ENCODE peak calls at places on chromosomes 2 and 18, in five cellular contexts. One of them, this sample, is unnamed. For H3K4me1, the result is how much of the 10 kb centered on the place peaks cover.

GRCh38 chr2:166184789-166185188 is 57.0 kb upstream of the SCN1A start:
- DNase-seq in MM.1S: no peak
- DNase-seq in fibroblast of lung: no peak
- DNase-seq in mesenchymal stem cell: no peak
- DNase-seq in spleen: no peak
- DNase-seq in this sample: no peak

GRCh38 chr2:48131503-48132293 is 225.4 kb upstream of the FBXO11 start:
- DNase-seq in MM.1S: no peak
- DNase-seq in fibroblast of lung: peak
- DNase-seq in mesenchymal stem cell: peak
- DNase-seq in spleen: no peak
- DNase-seq in this sample: no peak

GRCh38 chr18:26495267-26495666 is 53.1 kb downstream of the KCTD1 start:
- DNase-seq in MM.1S: no peak
- DNase-seq in fibroblast of lung: no peak
- DNase-seq in mesenchymal stem cell: no peak
- DNase-seq in spleen: no peak
- DNase-seq in this sample: no peak

GRCh38 chr2:36360063-36360462 is 4.5 kb downstream of the CRIM1 start:
- DNase-seq in MM.1S: no peak
- DNase-seq in fibroblast of lung: no peak
- DNase-seq in mesenchymal stem cell: no peak
- DNase-seq in spleen: no peak
- DNase-seq in this sample: no peak

GRCh38 chr18:29060349-29060748 is 883.4 kb upstream of the CDH2 start:
- DNase-seq in MM.1S: no peak
- DNase-seq in fibroblast of lung: no peak
- DNase-seq in mesenchymal stem cell: no peak
- DNase-seq in spleen: no peak
- DNase-seq in this sample: no peak

GRCh38 chr2:168392031-168392430 is 64.0 kb upstream of the CERS6 start:
- DNase-seq in MM.1S: no peak
- DNase-seq in fibroblast of lung: peak
- DNase-seq in mesenchymal stem cell: no peak
- DNase-seq in spleen: no peak
- DNase-seq in this sample: no peak

GRCh38 chr2:177239934-177240600 is 24.5 kb downstream of the NFE2L2 start:
- DNase-seq in MM.1S: no peak
- DNase-seq in fibroblast of lung: peak
- DNase-seq in mesenchymal stem cell: peak
- DNase-seq in spleen: no peak
- DNase-seq in this sample: no peak

GRCh38 chr2:151632993-151633592 is 101.2 kb downstream of the NEB start:
- DNase-seq in MM.1S: peak
- DNase-seq in fibroblast of lung: peak
- DNase-seq in mesenchymal stem cell: peak
- DNase-seq in spleen: no peak
- DNase-seq in this sample: peak

GRCh38 chr2:222656544-222657446 is 903 bp upstream of the FARSB start:
- DNase-seq in MM.1S: no peak
- DNase-seq in fibroblast of lung: no peak
- DNase-seq in mesenchymal stem cell: no peak
- DNase-seq in spleen: no peak
- DNase-seq in this sample: no peak

GRCh38 chr2:127085260-127085666 is 21.7 kb downstream of the BIN1 start:
- DNase-seq in MM.1S: no peak
- DNase-seq in fibroblast of lung: no peak
- DNase-seq in mesenchymal stem cell: peak
- DNase-seq in spleen: no peak
- DNase-seq in this sample: peak

GRCh38 chr2:143513081-143513480 is 383.9 kb downstream of the ARHGAP15 start:
- DNase-seq in MM.1S: no peak
- DNase-seq in fibroblast of lung: peak
- DNase-seq in mesenchymal stem cell: peak
- DNase-seq in spleen: no peak
- DNase-seq in this sample: no peak

GRCh38 chr2:230900336-230900995 is 24.6 kb downstream of the GPR55 start:
- DNase-seq in MM.1S: no peak
- DNase-seq in fibroblast of lung: no peak
- DNase-seq in mesenchymal stem cell: no peak
- DNase-seq in spleen: peak
- DNase-seq in this sample: no peak

GRCh38 chr2:138125306-138125900 is 161.1 kb downstream of the HNMT start:
- DNase-seq in MM.1S: no peak
- DNase-seq in fibroblast of lung: no peak
- DNase-seq in mesenchymal stem cell: no peak
- DNase-seq in spleen: no peak
- DNase-seq in this sample: no peak

GRCh38 chr2:181683518-181684453 is 3.5 kb upstream of the NEUROD1 start:
- DNase-seq in MM.1S: peak
- DNase-seq in fibroblast of lung: no peak
- DNase-seq in mesenchymal stem cell: peak
- DNase-seq in spleen: no peak
- DNase-seq in this sample: peak

GRCh38 chr2:29485631-29486030 is 370.4 kb downstream of the CLIP4 start:
- DNase-seq in MM.1S: no peak
- DNase-seq in fibroblast of lung: no peak
- DNase-seq in mesenchymal stem cell: no peak
- DNase-seq in spleen: no peak
- DNase-seq in this sample: no peak

GRCh38 chr2:10269711-10270610 is 32.7 kb upstream of the HPCAL1 start:
- DNase-seq in MM.1S: no peak
- DNase-seq in fibroblast of lung: no peak
- DNase-seq in mesenchymal stem cell: no peak
- DNase-seq in spleen: peak
- DNase-seq in this sample: no peak

GRCh38 chr18:79919089-79919488 is 32.4 kb downstream of the SLC66A2 start:
- DNase-seq in MM.1S: no peak
- DNase-seq in fibroblast of lung: no peak
- DNase-seq in mesenchymal stem cell: no peak
- DNase-seq in spleen: peak
- DNase-seq in this sample: peak

GRCh38 chr2:64679673-64680425 is 26.1 kb upstream of the SERTAD2 start:
- DNase-seq in MM.1S: no peak
- DNase-seq in fibroblast of lung: no peak
- DNase-seq in mesenchymal stem cell: no peak
- DNase-seq in spleen: no peak
- DNase-seq in this sample: no peak

GRCh38 chr18:73079920-73080319 is 212.1 kb upstream of the NETO1 start:
- DNase-seq in MM.1S: no peak
- DNase-seq in fibroblast of lung: no peak
- DNase-seq in mesenchymal stem cell: no peak
- DNase-seq in spleen: no peak
- DNase-seq in this sample: no peak

GRCh38 chr2:39947294-39948015 is 168.4 kb upstream of the THUMPD2 start:
- DNase-seq in MM.1S: no peak
- DNase-seq in fibroblast of lung: no peak
- DNase-seq in mesenchymal stem cell: no peak
- DNase-seq in spleen: no peak
- DNase-seq in this sample: no peak

GRCh38 chr18:77086656-77087390 is 45.8 kb downstream of the MBP start:
- DNase-seq in MM.1S: no peak
- DNase-seq in fibroblast of lung: peak
- DNase-seq in mesenchymal stem cell: peak
- DNase-seq in spleen: peak
- DNase-seq in this sample: no peak

GRCh38 chr2:129396980-129397599 is 582.4 kb upstream of the RAB6C start:
- DNase-seq in MM.1S: peak
- DNase-seq in fibroblast of lung: peak
- DNase-seq in mesenchymal stem cell: peak
- DNase-seq in spleen: peak
- DNase-seq in this sample: no peak

GRCh38 chr18:57659463-57660102 is 37.9 kb upstream of the NARS1 start:
- DNase-seq in MM.1S: no peak
- DNase-seq in fibroblast of lung: peak
- DNase-seq in mesenchymal stem cell: peak
- DNase-seq in spleen: no peak
- DNase-seq in this sample: no peak

GRCh38 chr2:30351087-30351486 is 96.0 kb upstream of the LCLAT1 start:
- DNase-seq in MM.1S: no peak
- DNase-seq in fibroblast of lung: no peak
- DNase-seq in mesenchymal stem cell: no peak
- DNase-seq in spleen: no peak
- DNase-seq in this sample: no peak

GRCh38 chr2:151007365-151007764 is 254.3 kb downstream of the RBM43 start:
- DNase-seq in MM.1S: no peak
- DNase-seq in fibroblast of lung: peak
- DNase-seq in mesenchymal stem cell: no peak
- DNase-seq in spleen: no peak
- DNase-seq in this sample: no peak

GRCh38 chr2:102119255-102119654 is 23.3 kb upstream of the IL1R1 start:
- DNase-seq in MM.1S: no peak
- DNase-seq in fibroblast of lung: no peak
- DNase-seq in mesenchymal stem cell: no peak
- DNase-seq in spleen: no peak
- DNase-seq in this sample: no peak

GRCh38 chr2:203808041-203808750 is 59.4 kb upstream of the CTLA4 start:
- DNase-seq in MM.1S: no peak
- DNase-seq in fibroblast of lung: peak
- DNase-seq in mesenchymal stem cell: peak
- DNase-seq in spleen: no peak
- DNase-seq in this sample: peak

GRCh38 chr18:52340466-52341378 is 725 bp downstream of the DCC start:
- DNase-seq in MM.1S: no peak
- DNase-seq in fibroblast of lung: peak
- DNase-seq in mesenchymal stem cell: no peak
- DNase-seq in spleen: no peak
- DNase-seq in this sample: no peak

GRCh38 chr2:206160124-206160806 is 570 bp downstream of the EEF1B2 start:
- DNase-seq in MM.1S: peak
- DNase-seq in fibroblast of lung: peak
- DNase-seq in mesenchymal stem cell: no peak
- DNase-seq in spleen: peak
- DNase-seq in this sample: no peak

GRCh38 chr2:75521225-75521872 is 39.4 kb downstream of the EVA1A start:
- DNase-seq in MM.1S: no peak
- DNase-seq in fibroblast of lung: no peak
- DNase-seq in mesenchymal stem cell: no peak
- DNase-seq in spleen: no peak
- DNase-seq in this sample: no peak
- H3K4me1 ChIP-seq in MM.1S: under half
- H3K4me1 ChIP-seq in fibroblast of lung: under half
- H3K4me1 ChIP-seq in mesenchymal stem cell: under half
- H3K4me1 ChIP-seq in spleen: under half
- H3K4me1 ChIP-seq in this sample: under half

GRCh38 chr2:18926633-18927524 is 337.5 kb upstream of the NT5C1B start:
- DNase-seq in MM.1S: peak
- DNase-seq in fibroblast of lung: no peak
- DNase-seq in mesenchymal stem cell: no peak
- DNase-seq in spleen: no peak
- DNase-seq in this sample: no peak

GRCh38 chr2:18927525-18928232 is 338.3 kb upstream of the NT5C1B start:
- DNase-seq in MM.1S: no peak
- DNase-seq in fibroblast of lung: no peak
- DNase-seq in mesenchymal stem cell: no peak
- DNase-seq in spleen: no peak
- DNase-seq in this sample: no peak

GRCh38 chr2:18930977-18931376 is 341.6 kb upstream of the NT5C1B start:
- DNase-seq in MM.1S: no peak
- DNase-seq in fibroblast of lung: peak
- DNase-seq in mesenchymal stem cell: no peak
- DNase-seq in spleen: no peak
- DNase-seq in this sample: no peak

GRCh38 chr2:18922276-18922675 is 332.9 kb upstream of the NT5C1B start:
- DNase-seq in MM.1S: no peak
- DNase-seq in fibroblast of lung: no peak
- DNase-seq in mesenchymal stem cell: no peak
- DNase-seq in spleen: no peak
- DNase-seq in this sample: no peak

GRCh38 chr2:18924905-18925691 is 335.7 kb upstream of the NT5C1B start:
- DNase-seq in MM.1S: no peak
- DNase-seq in fibroblast of lung: peak
- DNase-seq in mesenchymal stem cell: peak
- DNase-seq in spleen: no peak
- DNase-seq in this sample: no peak
- H3K27ac ChIP-seq in MM.1S: no peak
- H3K27ac ChIP-seq in fibroblast of lung: peak
- H3K27ac ChIP-seq in mesenchymal stem cell: no peak
- H3K27ac ChIP-seq in spleen: no peak
- H3K27ac ChIP-seq in this sample: peak

GRCh38 chr2:68372435-68372834 is 7.4 kb downstream of the PLEK start:
- DNase-seq in MM.1S: no peak
- DNase-seq in fibroblast of lung: no peak
- DNase-seq in mesenchymal stem cell: no peak
- DNase-seq in spleen: no peak
- DNase-seq in this sample: no peak
- H3K4me1 ChIP-seq in MM.1S: under half
- H3K4me1 ChIP-seq in fibroblast of lung: under half
- H3K4me1 ChIP-seq in mesenchymal stem cell: under half
- H3K4me1 ChIP-seq in spleen: half or more
- H3K4me1 ChIP-seq in this sample: under half

GRCh38 chr2:202643012-202643858 is 8.5 kb downstream of the FAM117B start:
- DNase-seq in MM.1S: no peak
- DNase-seq in fibroblast of lung: no peak
- DNase-seq in mesenchymal stem cell: peak
- DNase-seq in spleen: no peak
- DNase-seq in this sample: no peak
- H3K27ac ChIP-seq in MM.1S: no peak
- H3K27ac ChIP-seq in fibroblast of lung: no peak
- H3K27ac ChIP-seq in mesenchymal stem cell: no peak
- H3K27ac ChIP-seq in spleen: peak
- H3K27ac ChIP-seq in this sample: no peak

GRCh38 chr18:23453657-23454011 is 547 bp downstream of the RIOK3 start:
- DNase-seq in MM.1S: no peak
- DNase-seq in fibroblast of lung: peak
- DNase-seq in mesenchymal stem cell: peak
- DNase-seq in spleen: no peak
- DNase-seq in this sample: no peak

GRCh38 chr18:23460285-23461273 is 7.5 kb downstream of the RIOK3 start:
- DNase-seq in MM.1S: no peak
- DNase-seq in fibroblast of lung: no peak
- DNase-seq in mesenchymal stem cell: no peak
- DNase-seq in spleen: no peak
- DNase-seq in this sample: no peak

GRCh38 chr18:23459530-23459921 is 6.4 kb downstream of the RIOK3 start:
- DNase-seq in MM.1S: no peak
- DNase-seq in fibroblast of lung: no peak
- DNase-seq in mesenchymal stem cell: no peak
- DNase-seq in spleen: no peak
- DNase-seq in this sample: no peak

GRCh38 chr18:23458830-23459529 is 5.9 kb downstream of the RIOK3 start:
- DNase-seq in MM.1S: no peak
- DNase-seq in fibroblast of lung: no peak
- DNase-seq in mesenchymal stem cell: peak
- DNase-seq in spleen: no peak
- DNase-seq in this sample: no peak

GRCh38 chr18:23456835-23457234 is 3.7 kb downstream of the RIOK3 start:
- DNase-seq in MM.1S: no peak
- DNase-seq in fibroblast of lung: no peak
- DNase-seq in mesenchymal stem cell: no peak
- DNase-seq in spleen: no peak
- DNase-seq in this sample: no peak
- H3K4me1 ChIP-seq in MM.1S: under half
- H3K4me1 ChIP-seq in fibroblast of lung: under half
- H3K4me1 ChIP-seq in mesenchymal stem cell: under half
- H3K4me1 ChIP-seq in spleen: half or more
- H3K4me1 ChIP-seq in this sample: under half